ENCODE peak calls at places on chromosome 22, in seven cellular contexts. B is vagina, K is testis, M is heart left ventricle, Q is uterus, W is IMR-90, V is sigmoid colon. I is an unnamed sample.

GRCh38 chr22:40212126-40212525 is 34.4 kb downstream of the TNRC6B start:
- DNase-seq in B (no peak), K (no peak), M (peak), Q (no peak), W (no peak), V (no peak), I (no peak)

GRCh38 chr22:19120829-19121630 is 1.2 kb downstream of the DGCR2 start:
- DNase-seq in B (no peak), K (peak), M (peak), Q (no peak), W (peak), V (no peak), I (peak)

GRCh38 chr22:37630839-37631435 is 8.5 kb upstream of the SH3BP1 start:
- DNase-seq in B (no peak), K (no peak), M (no peak), Q (no peak), W (no peak), V (peak), I (no peak)

GRCh38 chr22:36617694-36618522 is 85.6 kb downstream of the CACNG2 start:
- DNase-seq in B (no peak), K (no peak), M (no peak), Q (no peak), W (no peak), V (no peak), I (no peak)

GRCh38 chr22:18119409-18120110 is 9.0 kb downstream of the TUBA8 start:
- DNase-seq in B (no peak), K (no peak), M (peak), Q (no peak), W (no peak), V (no peak), I (no peak)

GRCh38 chr22:17477401-17477833 is 85.9 kb upstream of the SLC25A18 start:
- DNase-seq in B (no peak), K (no peak), M (peak), Q (peak), W (no peak), V (peak), I (no peak)

GRCh38 chr22:21710156-21710555 is 25.4 kb downstream of the YPEL1 start:
- DNase-seq in B (no peak), K (no peak), M (no peak), Q (no peak), W (peak), V (no peak), I (peak)

GRCh38 chr22:32511274-32511673 is 36.7 kb downstream of the FBXO7 start:
- DNase-seq in B (peak), K (no peak), M (no peak), Q (no peak), W (no peak), V (no peak), I (no peak)

GRCh38 chr22:23695141-23695540 is 4.3 kb downstream of the RGL4 start:
- DNase-seq in B (no peak), K (no peak), M (no peak), Q (no peak), W (no peak), V (no peak), I (no peak)

GRCh38 chr22:41410311-41410751 is 28.6 kb downstream of the TEF start:
- DNase-seq in B (no peak), K (no peak), M (peak), Q (no peak), W (no peak), V (peak), I (no peak)

GRCh38 chr22:17576475-17576874 is 13.2 kb downstream of the SLC25A18 start:
- DNase-seq in B (no peak), K (no peak), M (no peak), Q (no peak), W (peak), V (no peak), I (peak)

GRCh38 chr22:47366026-47366767 is 603.7 kb downstream of the TBC1D22A start:
- DNase-seq in B (no peak), K (peak), M (no peak), Q (no peak), W (no peak), V (no peak), I (no peak)

GRCh38 chr22:35568751-35569725 is 28.4 kb downstream of the RASD2 start:
- DNase-seq in B (no peak), K (no peak), M (no peak), Q (no peak), W (peak), V (no peak), I (peak)

GRCh38 chr22:23067023-23067650 is 3.2 kb upstream of the GNAZ start:
- DNase-seq in B (peak), K (peak), M (no peak), Q (peak), W (no peak), V (peak), I (no peak)

GRCh38 chr22:48887394-48888332 is 940.0 kb downstream of the BRD1 start:
- DNase-seq in B (no peak), K (no peak), M (no peak), Q (no peak), W (no peak), V (peak), I (no peak)

GRCh38 chr22:48885919-48886305 is 941.8 kb downstream of the BRD1 start:
- DNase-seq in B (no peak), K (no peak), M (no peak), Q (no peak), W (no peak), V (peak), I (no peak)

GRCh38 chr22:48888466-48889208 is 939.0 kb downstream of the BRD1 start:
- DNase-seq in B (peak), K (no peak), M (peak), Q (no peak), W (no peak), V (peak), I (no peak)

GRCh38 chr22:48885271-48885918 is 942.3 kb downstream of the BRD1 start:
- DNase-seq in B (no peak), K (no peak), M (peak), Q (no peak), W (no peak), V (peak), I (no peak)

DNA sequence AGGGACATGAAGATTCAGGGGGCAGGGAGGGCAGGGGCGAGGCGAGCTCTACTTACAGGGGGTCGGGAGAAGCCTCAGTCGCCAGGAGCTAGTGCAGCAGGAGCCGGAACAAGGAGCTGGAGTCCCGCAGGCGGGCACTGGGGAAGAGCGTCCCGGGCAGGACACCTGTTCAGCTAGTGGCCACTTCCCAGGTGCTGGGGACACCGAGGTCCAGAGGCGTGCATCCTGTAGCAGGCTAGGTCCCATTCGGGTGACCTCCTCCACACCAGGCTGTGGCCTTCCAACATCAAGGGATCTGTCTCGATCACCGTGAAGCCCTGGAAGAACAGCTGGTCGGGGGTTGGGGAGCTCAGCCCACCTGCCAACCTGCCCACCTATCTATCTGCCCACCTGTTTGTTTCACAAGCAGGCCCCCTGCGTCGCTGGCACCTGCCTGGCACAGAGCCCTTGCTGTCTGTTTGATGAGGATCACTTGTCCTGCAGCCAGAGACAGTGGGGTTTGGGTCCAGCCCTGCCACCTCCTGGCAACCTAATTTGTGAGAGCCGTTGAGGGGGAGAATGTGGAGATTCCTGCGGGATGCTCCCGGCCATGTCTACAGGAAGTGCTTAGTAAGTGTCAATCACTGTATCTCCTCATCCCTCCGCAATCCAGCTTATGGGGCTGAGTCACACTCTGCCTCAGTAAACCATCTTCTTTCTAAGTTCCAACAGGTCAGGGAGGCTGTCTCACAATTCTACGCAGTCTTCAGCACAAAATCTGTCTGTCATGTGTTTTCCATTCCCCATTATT is 940.9 kb downstream of the BRD1 start:
- DNase-seq in B (no peak), K (no peak), M (peak), Q (no peak), W (no peak), V (peak), I (no peak)
- TF ChIP-seq POLR2A in B (no peak), K (no peak), M (no peak), Q (no peak), W (no peak), V (no peak), I (no peak)

GRCh38 chr22:25111579-25112517 is 87.8 kb upstream of the CRYBB3 start:
- DNase-seq in B (no peak), K (peak), M (peak), Q (no peak), W (no peak), V (no peak), I (no peak)
- TF ChIP-seq POLR2A in B (no peak), K (no peak), M (no peak), Q (no peak), W (no peak), V (no peak), I (no peak)

GRCh38 chr22:44193537-44193896 is 12.8 kb downstream of the PARVG start:
- DNase-seq in B (no peak), K (no peak), M (no peak), Q (no peak), W (no peak), V (no peak), I (no peak)
- TF ChIP-seq POLR2A in B (no peak), K (no peak), M (no peak), Q (no peak), W (no peak), V (no peak), I (no peak)

DNA sequence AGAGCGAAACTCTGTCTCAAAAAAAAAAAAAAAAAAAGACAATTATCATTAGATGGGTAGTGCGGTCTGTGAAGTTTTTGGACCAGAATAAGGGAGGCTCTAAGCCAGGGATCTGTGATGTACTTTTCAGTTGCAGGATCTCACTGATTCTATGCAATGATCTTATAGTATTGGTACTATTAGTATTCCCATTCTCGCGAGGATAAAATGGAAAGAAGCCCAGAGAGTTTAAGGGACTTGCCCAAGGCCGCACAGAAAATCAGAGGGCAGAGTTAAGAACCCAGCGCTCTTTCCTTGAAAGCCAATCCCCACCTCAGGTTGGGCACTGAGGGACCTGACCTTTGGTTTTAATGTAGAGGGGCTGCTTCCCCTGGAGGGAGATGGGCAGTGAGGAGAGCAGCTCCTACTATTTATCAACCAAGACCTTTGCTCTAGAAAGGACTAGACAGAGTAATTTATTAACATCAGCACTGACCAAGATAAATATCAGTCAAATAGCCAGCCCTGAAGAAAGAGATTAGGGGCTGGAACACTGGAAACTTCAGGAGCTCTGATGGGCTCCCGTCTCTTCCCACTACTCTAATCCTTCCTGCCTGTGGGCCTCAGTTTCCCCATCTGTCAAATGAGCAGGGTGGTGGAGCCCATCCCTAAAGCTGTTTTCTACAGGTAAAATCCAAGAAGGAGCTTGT is 6.0 kb downstream of the NIPSNAP1 start:
- DNase-seq in B (no peak), K (no peak), M (no peak), Q (no peak), W (no peak), V (no peak), I (no peak)
- TF ChIP-seq POLR2A in B (no peak), K (no peak), M (no peak), Q (no peak), W (no peak), V (no peak), I (no peak)

DNA sequence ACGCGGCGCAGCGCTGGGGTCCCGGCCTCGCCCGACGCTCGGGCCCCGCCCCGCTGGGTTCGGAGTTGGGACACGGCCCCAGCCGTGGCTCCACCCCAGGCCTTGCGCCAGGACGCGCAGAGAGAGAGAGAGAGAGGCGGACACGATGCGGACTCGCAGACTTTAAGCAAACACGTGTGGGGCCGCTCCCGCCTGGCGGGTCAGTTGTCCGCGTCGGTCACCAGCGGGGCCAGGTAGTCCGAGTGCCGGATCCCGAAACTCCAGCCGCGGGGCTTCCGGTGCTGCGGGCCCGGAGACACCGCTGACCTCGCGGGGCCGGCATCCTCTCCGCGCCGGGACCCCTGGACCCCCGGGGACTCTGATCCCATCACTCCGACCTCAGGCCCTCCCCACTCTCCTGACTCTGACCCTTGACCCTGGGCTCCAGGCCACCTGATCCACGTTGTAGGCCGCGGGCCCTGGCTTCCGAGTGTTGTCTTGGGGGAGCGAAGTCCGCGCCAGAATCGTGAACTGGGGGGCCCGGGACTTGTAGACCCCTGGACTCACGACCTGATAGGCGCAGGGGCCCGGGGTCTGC is 556 bp upstream of the TYMP start:
- DNase-seq in B (no peak), K (no peak), M (peak), Q (peak), W (peak), V (peak), I (no peak)
- TF ChIP-seq POLR2A in B (no peak), K (no peak), M (no peak), Q (peak), W (no peak), V (peak), I (no peak)